ENCODE peak calls at places on chromosomes 4 and X, in eight cellular contexts. One of them, this sample, is unnamed.

GRCh38 chrX:9354918-9355317 is 109.9 kb upstream of the TBL1X start:
- DNase-seq in IMR-90: no peak
- DNase-seq in DND-41: no peak
- DNase-seq in tibial artery: no peak
- DNase-seq in adrenal gland: no peak
- DNase-seq in mammary epithelial cell: no peak
- DNase-seq in suprapubic skin: no peak
- DNase-seq in dorsolateral prefrontal cortex: no peak
- DNase-seq in this sample: no peak

GRCh38 chrX:134658002-134658401 is 269 bp downstream of the PLAC1 start:
- DNase-seq in IMR-90: peak; percentile 13
- DNase-seq in adrenal gland: no peak
- DNase-seq in mammary epithelial cell: no peak
- DNase-seq in DND-41: no peak
- DNase-seq in suprapubic skin: no peak
- DNase-seq in dorsolateral prefrontal cortex: no peak
- DNase-seq in tibial artery: no peak
- DNase-seq in this sample: no peak

GRCh38 chrX:55480390-55481062 is 9.1 kb downstream of the USP51 start:
- DNase-seq in tibial artery: no peak
- DNase-seq in dorsolateral prefrontal cortex: no peak
- DNase-seq in IMR-90: no peak
- DNase-seq in DND-41: no peak
- DNase-seq in suprapubic skin: no peak
- DNase-seq in mammary epithelial cell: no peak
- DNase-seq in adrenal gland: no peak
- DNase-seq in this sample: no peak

GRCh38 chr4:76518241-76518640 is 83.2 kb downstream of the SHROOM3 start:
- DNase-seq in mammary epithelial cell: no peak
- DNase-seq in dorsolateral prefrontal cortex: no peak
- DNase-seq in DND-41: no peak
- DNase-seq in suprapubic skin: no peak
- DNase-seq in IMR-90: no peak
- DNase-seq in tibial artery: no peak
- DNase-seq in adrenal gland: no peak
- DNase-seq in this sample: no peak

GRCh38 chr4:80711956-80712355 is 318.6 kb upstream of the BMP3 start:
- DNase-seq in dorsolateral prefrontal cortex: no peak
- DNase-seq in mammary epithelial cell: no peak
- DNase-seq in DND-41: no peak
- DNase-seq in tibial artery: no peak
- DNase-seq in adrenal gland: no peak
- DNase-seq in IMR-90: peak; percentile 14
- DNase-seq in suprapubic skin: no peak
- DNase-seq in this sample: no peak

GRCh38 chr4:25029479-25030282 is 1.1 kb downstream of the LGI2 start:
- DNase-seq in dorsolateral prefrontal cortex: no peak
- DNase-seq in IMR-90: no peak
- DNase-seq in mammary epithelial cell: no peak
- DNase-seq in DND-41: no peak
- DNase-seq in adrenal gland: no peak
- DNase-seq in tibial artery: no peak
- DNase-seq in suprapubic skin: no peak
- DNase-seq in this sample: no peak

GRCh38 chr4:16869594-16870245 is 28.7 kb downstream of the LDB2 start:
- DNase-seq in mammary epithelial cell: no peak
- DNase-seq in adrenal gland: no peak
- DNase-seq in suprapubic skin: no peak
- DNase-seq in dorsolateral prefrontal cortex: peak; percentile 64
- DNase-seq in DND-41: no peak
- DNase-seq in IMR-90: no peak
- DNase-seq in tibial artery: no peak
- DNase-seq in this sample: no peak

GRCh38 chrX:6448003-6448402 is 86.9 kb downstream of the VCX3A start:
- DNase-seq in suprapubic skin: no peak
- DNase-seq in DND-41: peak; percentile 33
- DNase-seq in adrenal gland: no peak
- DNase-seq in dorsolateral prefrontal cortex: no peak
- DNase-seq in tibial artery: no peak
- DNase-seq in mammary epithelial cell: no peak
- DNase-seq in IMR-90: no peak
- DNase-seq in this sample: no peak

GRCh38 chrX:50971390-50971789 is 60.9 kb downstream of the BMP15 start:
- DNase-seq in dorsolateral prefrontal cortex: no peak
- DNase-seq in mammary epithelial cell: peak; percentile 76
- DNase-seq in tibial artery: no peak
- DNase-seq in IMR-90: no peak
- DNase-seq in DND-41: no peak
- DNase-seq in adrenal gland: no peak
- DNase-seq in suprapubic skin: no peak
- DNase-seq in this sample: no peak

GRCh38 chr4:120815361-120815760 is 107.2 kb downstream of the PRDM5 start:
- DNase-seq in adrenal gland: no peak
- DNase-seq in DND-41: no peak
- DNase-seq in IMR-90: no peak
- DNase-seq in tibial artery: no peak
- DNase-seq in mammary epithelial cell: no peak
- DNase-seq in dorsolateral prefrontal cortex: no peak
- DNase-seq in suprapubic skin: no peak
- DNase-seq in this sample: no peak

GRCh38 chr4:120819816-120820437 is 102.6 kb downstream of the PRDM5 start:
- DNase-seq in DND-41: no peak
- DNase-seq in mammary epithelial cell: no peak
- DNase-seq in tibial artery: no peak
- DNase-seq in IMR-90: no peak
- DNase-seq in adrenal gland: no peak
- DNase-seq in suprapubic skin: no peak
- DNase-seq in dorsolateral prefrontal cortex: no peak
- DNase-seq in this sample: no peak

GRCh38 chr4:120821986-120822385 is 100.5 kb downstream of the PRDM5 start:
- DNase-seq in dorsolateral prefrontal cortex: no peak
- DNase-seq in tibial artery: no peak
- DNase-seq in DND-41: no peak
- DNase-seq in adrenal gland: no peak
- DNase-seq in IMR-90: no peak
- DNase-seq in mammary epithelial cell: no peak
- DNase-seq in suprapubic skin: no peak
- DNase-seq in this sample: no peak

GRCh38 chr4:120812216-120812615 is 110.3 kb downstream of the PRDM5 start:
- DNase-seq in tibial artery: no peak
- DNase-seq in dorsolateral prefrontal cortex: no peak
- DNase-seq in adrenal gland: no peak
- DNase-seq in IMR-90: no peak
- DNase-seq in mammary epithelial cell: peak; percentile 14
- DNase-seq in DND-41: no peak
- DNase-seq in suprapubic skin: no peak
- DNase-seq in this sample: no peak

DNA sequence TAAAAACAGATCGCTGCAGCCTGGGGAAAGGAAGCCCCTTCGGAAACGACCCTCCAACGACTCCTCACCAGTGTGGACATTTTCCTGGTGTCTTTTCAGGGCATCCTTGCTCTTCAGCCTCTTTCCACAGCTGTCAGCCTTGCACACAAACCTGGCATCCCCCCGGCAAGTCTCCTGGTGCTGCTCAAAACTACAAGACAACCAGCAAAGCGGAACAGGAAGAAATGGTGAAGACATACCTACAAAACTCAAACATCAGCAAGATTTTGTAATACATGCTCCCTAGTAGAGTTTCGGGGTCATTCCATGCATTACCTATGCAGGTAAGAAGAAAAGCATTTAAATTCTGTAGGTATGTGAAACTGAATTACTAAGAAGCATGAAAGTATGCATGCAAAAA is 106.1 kb downstream of the PRDM5 start:
- DNase-seq in tibial artery: no peak
- DNase-seq in dorsolateral prefrontal cortex: no peak
- DNase-seq in adrenal gland: no peak
- DNase-seq in DND-41: no peak
- DNase-seq in suprapubic skin: no peak
- DNase-seq in mammary epithelial cell: no peak
- DNase-seq in IMR-90: no peak
- DNase-seq in this sample: no peak
- H3K4me3 ChIP-seq in tibial artery: no peak overlapping the region
- H3K4me3 ChIP-seq in dorsolateral prefrontal cortex: no peak overlapping the region
- H3K4me3 ChIP-seq in adrenal gland: no peak overlapping the region
- H3K4me3 ChIP-seq in DND-41: no peak overlapping the region
- H3K4me3 ChIP-seq in suprapubic skin: peak overlapping the region; percentile 16
- H3K4me3 ChIP-seq in mammary epithelial cell: no peak overlapping the region
- H3K4me3 ChIP-seq in IMR-90: no peak overlapping the region
- H3K4me3 ChIP-seq in this sample: no peak overlapping the region

DNA sequence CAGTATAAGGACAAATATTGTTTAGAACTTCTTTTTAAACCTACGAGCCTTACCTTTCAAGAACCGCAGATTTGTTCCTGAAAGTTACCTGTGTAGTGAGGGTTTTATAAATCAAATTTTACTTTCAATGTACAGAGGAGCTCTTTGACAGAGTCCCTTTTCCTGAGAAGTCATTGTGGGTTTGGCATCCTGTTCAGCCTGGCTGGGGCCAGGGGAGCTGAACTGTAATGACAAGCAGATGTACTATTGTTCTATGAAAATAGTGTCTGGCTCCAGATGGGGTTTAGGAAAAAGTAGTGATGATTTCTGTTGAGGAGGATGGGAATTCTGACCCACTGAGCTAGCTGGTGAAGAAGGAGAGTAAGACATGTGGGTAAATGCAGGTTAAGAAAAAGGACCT is 196.2 kb upstream of the PGRMC2 start:
- DNase-seq in mammary epithelial cell: no peak
- DNase-seq in tibial artery: no peak
- DNase-seq in suprapubic skin: no peak
- DNase-seq in adrenal gland: no peak
- DNase-seq in IMR-90: peak; percentile 27
- DNase-seq in DND-41: no peak
- DNase-seq in dorsolateral prefrontal cortex: no peak
- DNase-seq in this sample: no peak
- H3K27ac ChIP-seq in mammary epithelial cell: no peak overlapping the region
- H3K27ac ChIP-seq in tibial artery: no peak overlapping the region
- H3K27ac ChIP-seq in suprapubic skin: no peak overlapping the region
- H3K27ac ChIP-seq in adrenal gland: no peak overlapping the region
- H3K27ac ChIP-seq in IMR-90: no peak overlapping the region
- H3K27ac ChIP-seq in DND-41: no peak overlapping the region
- H3K27ac ChIP-seq in dorsolateral prefrontal cortex: no peak overlapping the region
- H3K27ac ChIP-seq in this sample: no peak overlapping the region

DNA sequence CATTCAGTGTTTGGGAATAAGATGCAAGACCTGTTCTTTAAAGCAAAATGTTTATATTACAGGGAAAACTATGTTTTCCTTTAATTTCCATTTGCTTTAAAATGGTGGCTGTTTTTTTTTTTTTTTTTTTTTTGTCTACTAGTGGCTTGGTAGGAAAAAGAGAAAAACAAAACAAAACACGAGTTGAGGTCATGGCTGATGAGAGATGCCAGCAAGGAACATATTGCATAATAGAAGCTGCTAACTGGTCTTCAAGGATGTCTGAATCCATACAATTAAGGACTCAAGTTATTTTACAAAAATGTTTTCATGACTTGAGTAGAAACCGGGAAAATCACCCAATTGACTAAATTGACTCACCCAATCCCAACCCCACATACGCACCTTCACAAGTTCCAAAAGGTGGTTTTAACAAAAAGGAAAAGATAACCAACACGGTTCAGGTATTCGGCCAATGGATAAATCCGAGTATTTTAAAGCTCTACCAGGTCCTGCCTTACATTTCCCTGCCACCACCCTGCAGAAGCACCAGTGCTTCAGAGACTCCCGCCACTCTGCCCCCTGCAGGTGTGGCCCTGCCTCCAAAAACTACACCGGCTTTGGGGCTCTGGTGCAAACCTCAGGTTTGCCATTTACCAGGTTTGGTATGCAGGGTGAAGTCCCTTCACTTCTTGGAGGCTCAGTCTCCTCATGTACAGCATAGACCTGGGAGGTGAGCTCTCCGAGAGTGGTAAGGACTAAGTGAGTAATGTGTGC is 27.1 kb downstream of the PIR start:
- DNase-seq in adrenal gland: no peak
- DNase-seq in tibial artery: no peak
- DNase-seq in IMR-90: peak; percentile 7
- DNase-seq in dorsolateral prefrontal cortex: no peak
- DNase-seq in DND-41: no peak
- DNase-seq in suprapubic skin: no peak
- DNase-seq in mammary epithelial cell: no peak
- DNase-seq in this sample: no peak
- TF ChIP-seq CTCF in adrenal gland: no peak
- TF ChIP-seq CTCF in tibial artery: no peak
- TF ChIP-seq CTCF in IMR-90: no peak
- TF ChIP-seq CTCF in dorsolateral prefrontal cortex: no peak
- TF ChIP-seq CTCF in DND-41: peak; percentile 4
- TF ChIP-seq CTCF in suprapubic skin: no peak
- TF ChIP-seq CTCF in mammary epithelial cell: peak; percentile 23
- TF ChIP-seq CTCF in this sample: no peak

GRCh38 chr4:180060159-180060889 is 2182.9 kb upstream of the TENM3 start:
- DNase-seq in suprapubic skin: no peak
- DNase-seq in tibial artery: no peak
- DNase-seq in adrenal gland: no peak
- DNase-seq in DND-41: no peak
- DNase-seq in IMR-90: peak; percentile 37
- DNase-seq in mammary epithelial cell: no peak
- DNase-seq in dorsolateral prefrontal cortex: no peak
- DNase-seq in this sample: no peak

GRCh38 chr4:180057891-180058643 is 2185.1 kb upstream of the TENM3 start:
- DNase-seq in tibial artery: no peak
- DNase-seq in IMR-90: no peak
- DNase-seq in mammary epithelial cell: peak; percentile 12
- DNase-seq in suprapubic skin: no peak
- DNase-seq in adrenal gland: peak; percentile 72
- DNase-seq in DND-41: no peak
- DNase-seq in dorsolateral prefrontal cortex: peak; percentile 55
- DNase-seq in this sample: no peak

GRCh38 chr4:180057198-180057821 is 2185.9 kb upstream of the TENM3 start:
- DNase-seq in IMR-90: no peak
- DNase-seq in suprapubic skin: no peak
- DNase-seq in DND-41: no peak
- DNase-seq in adrenal gland: no peak
- DNase-seq in dorsolateral prefrontal cortex: no peak
- DNase-seq in tibial artery: no peak
- DNase-seq in mammary epithelial cell: no peak
- DNase-seq in this sample: no peak

GRCh38 chr4:180058731-180059215 is 2184.4 kb upstream of the TENM3 start:
- DNase-seq in adrenal gland: peak; percentile 88
- DNase-seq in suprapubic skin: no peak
- DNase-seq in tibial artery: no peak
- DNase-seq in DND-41: no peak
- DNase-seq in IMR-90: peak; percentile 44
- DNase-seq in dorsolateral prefrontal cortex: peak; percentile 69
- DNase-seq in mammary epithelial cell: peak; percentile 25
- DNase-seq in this sample: no peak

DNA sequence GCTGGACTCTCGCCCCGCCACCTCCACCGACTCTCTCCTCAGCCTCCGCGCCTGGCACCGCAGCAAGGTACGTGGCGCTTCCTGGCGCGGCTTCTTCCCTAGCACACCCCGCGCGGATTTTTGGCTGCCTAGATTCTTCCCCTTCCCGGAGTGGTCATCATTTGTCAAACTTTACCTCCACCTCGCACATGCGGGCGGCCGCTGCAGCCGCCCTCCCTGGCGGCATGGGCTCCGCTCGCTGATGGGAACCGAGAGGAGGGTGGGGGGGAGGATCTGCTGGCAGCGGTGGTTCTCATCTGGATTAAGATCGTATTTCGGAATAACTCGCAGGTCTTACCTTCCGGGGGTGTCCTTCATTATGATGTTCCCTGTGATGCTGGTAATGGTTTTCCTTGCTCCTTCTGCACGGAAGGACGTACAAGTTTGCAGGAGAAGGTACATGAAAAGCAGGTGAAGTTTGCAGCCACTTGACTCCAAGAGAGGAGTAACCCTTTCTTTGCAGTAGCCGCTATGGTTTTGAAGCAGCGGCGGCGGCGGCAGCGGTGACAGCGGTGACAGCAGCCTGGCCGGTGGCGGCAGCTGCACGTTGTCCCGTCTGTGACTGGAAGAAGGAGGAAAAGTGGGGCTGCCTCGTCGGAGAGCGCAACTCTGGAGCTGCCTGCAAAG is 2183.9 kb upstream of the TENM3 start:
- DNase-seq in tibial artery: no peak
- DNase-seq in dorsolateral prefrontal cortex: peak; percentile 59
- DNase-seq in IMR-90: no peak
- DNase-seq in suprapubic skin: no peak
- DNase-seq in adrenal gland: peak; percentile 52
- DNase-seq in DND-41: peak; percentile 11
- DNase-seq in mammary epithelial cell: no peak
- DNase-seq in this sample: no peak
- H3K4me3 ChIP-seq in tibial artery: peak overlapping the region; percentile 45
- H3K4me3 ChIP-seq in dorsolateral prefrontal cortex: peak overlapping the region; percentile 52
- H3K4me3 ChIP-seq in IMR-90: peak overlapping the region; percentile 41
- H3K4me3 ChIP-seq in suprapubic skin: peak overlapping the region; percentile 60
- H3K4me3 ChIP-seq in adrenal gland: peak overlapping the region; percentile 86
- H3K4me3 ChIP-seq in DND-41: no peak overlapping the region
- H3K4me3 ChIP-seq in mammary epithelial cell: peak overlapping the region; percentile 57
- H3K4me3 ChIP-seq in this sample: peak overlapping the region; percentile 69